ENCODE peak calls at places on chromosomes 7 and 10, in five cellular contexts. K, H, A, O and U are unnamed samples.

GRCh38 chr10:44176311-44176710 is 208.6 kb downstream of the CXCL12 start:
- DNase-seq in K (no peak), H (no peak), A (no peak), O (no peak), U (no peak)

GRCh38 chr7:75565129-75565528 is 73.0 kb downstream of the SPDYE5 start:
- DNase-seq in K (no peak), H (peak; percentile 83), A (no peak), O (peak; percentile 75), U (peak; percentile 78)

GRCh38 chr10:118870467-118871243 is 115.9 kb upstream of the CACUL1 start:
- DNase-seq in K (no peak), H (peak; percentile 82), A (no peak), O (no peak), U (peak; percentile 21)

GRCh38 chr7:45662540-45663166 is 88.5 kb downstream of the ADCY1 start:
- DNase-seq in K (no peak), H (no peak), A (no peak), O (no peak), U (no peak)

GRCh38 chr10:60896033-60896432 is 48.0 kb downstream of the RHOBTB1 start:
- DNase-seq in K (no peak), H (peak; percentile 59), A (no peak), O (no peak), U (no peak)

GRCh38 chr10:18456984-18457383 is 194.4 kb downstream of the NSUN6 start:
- DNase-seq in K (no peak), H (no peak), A (no peak), O (no peak), U (no peak)

GRCh38 chr10:5467634-5468255 is 31.6 kb downstream of the CALML5 start:
- DNase-seq in K (no peak), H (no peak), A (no peak), O (no peak), U (no peak)

GRCh38 chr10:57849726-57850357 is 417.9 kb downstream of the IPMK start:
- DNase-seq in K (peak; percentile 4), H (peak; percentile 56), A (no peak), O (no peak), U (peak; percentile 3)

GRCh38 chr10:30985552-30985951 is 46.1 kb downstream of the ZNF438 start:
- DNase-seq in K (no peak), H (peak; percentile 55), A (no peak), O (no peak), U (no peak)

GRCh38 chr10:11808808-11809207 is 14.3 kb upstream of the PROSER2 start:
- DNase-seq in K (no peak), H (no peak), A (no peak), O (no peak), U (no peak)